ENCODE peak calls at places on chromosomes 6 and 20, in eight cellular contexts. One of them, this sample, is unnamed.

GRCh38 chr6:157224178-157224956 is 99.0 kb downstream of the TMEM242 start:
- DNase-seq in WERI-Rb-1: no peak
- DNase-seq in right atrium auricular region: peak; percentile 44
- DNase-seq in left ventricle myocardium inferior: no peak
- DNase-seq in heart right ventricle: no peak
- DNase-seq in H9: no peak
- DNase-seq in pancreas: no peak
- DNase-seq in ascending aorta: no peak
- DNase-seq in this sample: no peak

GRCh38 chr6:13484138-13484708 is 3.2 kb downstream of the GFOD1 start:
- DNase-seq in WERI-Rb-1: no peak
- DNase-seq in right atrium auricular region: no peak
- DNase-seq in left ventricle myocardium inferior: no peak
- DNase-seq in heart right ventricle: no peak
- DNase-seq in H9: no peak
- DNase-seq in pancreas: no peak
- DNase-seq in ascending aorta: no peak
- DNase-seq in this sample: peak; percentile 52

GRCh38 chr20:49572857-49573256 is 4.9 kb upstream of the PTGIS start:
- DNase-seq in WERI-Rb-1: no peak
- DNase-seq in right atrium auricular region: peak; percentile 57
- DNase-seq in left ventricle myocardium inferior: no peak
- DNase-seq in heart right ventricle: no peak
- DNase-seq in H9: peak; percentile 71
- DNase-seq in pancreas: no peak
- DNase-seq in ascending aorta: no peak
- DNase-seq in this sample: no peak

GRCh38 chr6:14270925-14271791 is 153.6 kb downstream of the CD83 start:
- DNase-seq in WERI-Rb-1: no peak
- DNase-seq in right atrium auricular region: no peak
- DNase-seq in left ventricle myocardium inferior: no peak
- DNase-seq in heart right ventricle: no peak
- DNase-seq in H9: no peak
- DNase-seq in pancreas: no peak
- DNase-seq in ascending aorta: peak; percentile 17
- DNase-seq in this sample: peak; percentile 81

GRCh38 chr6:124742971-124743370 is 219.3 kb upstream of the RNF217 start:
- DNase-seq in WERI-Rb-1: no peak
- DNase-seq in right atrium auricular region: no peak
- DNase-seq in left ventricle myocardium inferior: no peak
- DNase-seq in heart right ventricle: no peak
- DNase-seq in H9: no peak
- DNase-seq in pancreas: no peak
- DNase-seq in ascending aorta: no peak
- DNase-seq in this sample: no peak

GRCh38 chr20:4401601-4402000 is 320.1 kb upstream of the PRND start:
- DNase-seq in WERI-Rb-1: no peak
- DNase-seq in right atrium auricular region: no peak
- DNase-seq in left ventricle myocardium inferior: no peak
- DNase-seq in heart right ventricle: no peak
- DNase-seq in H9: no peak
- DNase-seq in pancreas: no peak
- DNase-seq in ascending aorta: no peak
- DNase-seq in this sample: no peak

GRCh38 chr6:168363302-168363701 is 43.7 kb upstream of the DACT2 start:
- DNase-seq in WERI-Rb-1: no peak
- DNase-seq in right atrium auricular region: no peak
- DNase-seq in left ventricle myocardium inferior: no peak
- DNase-seq in heart right ventricle: no peak
- DNase-seq in H9: no peak
- DNase-seq in pancreas: no peak
- DNase-seq in ascending aorta: no peak
- DNase-seq in this sample: no peak

GRCh38 chr20:316316-317068 is 8.9 kb upstream of the SOX12 start:
- DNase-seq in WERI-Rb-1: peak; percentile 73
- DNase-seq in right atrium auricular region: no peak
- DNase-seq in left ventricle myocardium inferior: no peak
- DNase-seq in heart right ventricle: no peak
- DNase-seq in H9: no peak
- DNase-seq in pancreas: peak; percentile 6
- DNase-seq in ascending aorta: no peak
- DNase-seq in this sample: no peak

GRCh38 chr6:83838727-83839126 is 14.4 kb upstream of the RIPPLY2 start:
- DNase-seq in WERI-Rb-1: no peak
- DNase-seq in right atrium auricular region: no peak
- DNase-seq in left ventricle myocardium inferior: no peak
- DNase-seq in heart right ventricle: no peak
- DNase-seq in H9: no peak
- DNase-seq in pancreas: no peak
- DNase-seq in ascending aorta: no peak
- DNase-seq in this sample: no peak

GRCh38 chr6:45423901-45424627 is 46.3 kb upstream of the SUPT3H start:
- DNase-seq in WERI-Rb-1: no peak
- DNase-seq in right atrium auricular region: no peak
- DNase-seq in left ventricle myocardium inferior: peak; percentile 22
- DNase-seq in heart right ventricle: peak; percentile 30
- DNase-seq in H9: peak; percentile 48
- DNase-seq in pancreas: peak; percentile 67
- DNase-seq in ascending aorta: no peak
- DNase-seq in this sample: no peak

GRCh38 chr6:103893082-103893481 is 966.6 kb downstream of the HACE1 start:
- DNase-seq in WERI-Rb-1: no peak
- DNase-seq in right atrium auricular region: no peak
- DNase-seq in left ventricle myocardium inferior: no peak
- DNase-seq in heart right ventricle: no peak
- DNase-seq in H9: no peak
- DNase-seq in pancreas: no peak
- DNase-seq in ascending aorta: no peak
- DNase-seq in this sample: no peak

GRCh38 chr6:16665992-16666391 is 95.3 kb downstream of the ATXN1 start:
- DNase-seq in WERI-Rb-1: no peak
- DNase-seq in right atrium auricular region: no peak
- DNase-seq in left ventricle myocardium inferior: no peak
- DNase-seq in heart right ventricle: no peak
- DNase-seq in H9: no peak
- DNase-seq in pancreas: no peak
- DNase-seq in ascending aorta: no peak
- DNase-seq in this sample: no peak

GRCh38 chr6:27911953-27912446 is at the start of gene OR2B2:
- DNase-seq in WERI-Rb-1: no peak
- DNase-seq in right atrium auricular region: no peak
- DNase-seq in left ventricle myocardium inferior: no peak
- DNase-seq in heart right ventricle: no peak
- DNase-seq in H9: no peak
- DNase-seq in pancreas: no peak
- DNase-seq in ascending aorta: no peak
- DNase-seq in this sample: no peak

GRCh38 chr6:27902335-27903314 is 9.6 kb downstream of the OR2B2 start:
- DNase-seq in WERI-Rb-1: peak; percentile 35
- DNase-seq in right atrium auricular region: peak; percentile 93
- DNase-seq in left ventricle myocardium inferior: peak; percentile 77
- DNase-seq in heart right ventricle: peak; percentile 76
- DNase-seq in H9: peak; percentile 78
- DNase-seq in pancreas: peak; percentile 88
- DNase-seq in ascending aorta: no peak
- DNase-seq in this sample: peak; percentile 88

GRCh38 chr6:27908017-27908416 is 4.2 kb downstream of the OR2B2 start:
- DNase-seq in WERI-Rb-1: no peak
- DNase-seq in right atrium auricular region: no peak
- DNase-seq in left ventricle myocardium inferior: no peak
- DNase-seq in heart right ventricle: no peak
- DNase-seq in H9: no peak
- DNase-seq in pancreas: no peak
- DNase-seq in ascending aorta: no peak
- DNase-seq in this sample: no peak
- H3K27me3 ChIP-seq in WERI-Rb-1: no peaks in the 10 kb centered on the region
- H3K27me3 ChIP-seq in right atrium auricular region: no peaks in the 10 kb centered on the region
- H3K27me3 ChIP-seq in left ventricle myocardium inferior: peaks cover 15% of the 10 kb centered on the region
- H3K27me3 ChIP-seq in heart right ventricle: no peaks in the 10 kb centered on the region
- H3K27me3 ChIP-seq in H9: no peaks in the 10 kb centered on the region
- H3K27me3 ChIP-seq in pancreas: no peaks in the 10 kb centered on the region
- H3K27me3 ChIP-seq in ascending aorta: no peaks in the 10 kb centered on the region
- H3K27me3 ChIP-seq in this sample: no peaks in the 10 kb centered on the region

GRCh38 chr6:10411131-10411914 is 3.6 kb downstream of the TFAP2A start:
- DNase-seq in WERI-Rb-1: no peak
- DNase-seq in right atrium auricular region: no peak
- DNase-seq in left ventricle myocardium inferior: no peak
- DNase-seq in heart right ventricle: no peak
- DNase-seq in H9: peak; percentile 55
- DNase-seq in pancreas: no peak
- DNase-seq in ascending aorta: no peak
- DNase-seq in this sample: no peak
- H3K27me3 ChIP-seq in WERI-Rb-1: peaks cover 57% of the 10 kb centered on the region
- H3K27me3 ChIP-seq in right atrium auricular region: peaks cover 56% of the 10 kb centered on the region
- H3K27me3 ChIP-seq in left ventricle myocardium inferior: peaks cover 100% of the 10 kb centered on the region
- H3K27me3 ChIP-seq in heart right ventricle: peaks cover 95% of the 10 kb centered on the region
- H3K27me3 ChIP-seq in H9: peaks cover 81% of the 10 kb centered on the region
- H3K27me3 ChIP-seq in pancreas: peaks cover 7% of the 10 kb centered on the region
- H3K27me3 ChIP-seq in ascending aorta: peaks cover 22% of the 10 kb centered on the region
- H3K27me3 ChIP-seq in this sample: peaks cover 49% of the 10 kb centered on the region

DNA sequence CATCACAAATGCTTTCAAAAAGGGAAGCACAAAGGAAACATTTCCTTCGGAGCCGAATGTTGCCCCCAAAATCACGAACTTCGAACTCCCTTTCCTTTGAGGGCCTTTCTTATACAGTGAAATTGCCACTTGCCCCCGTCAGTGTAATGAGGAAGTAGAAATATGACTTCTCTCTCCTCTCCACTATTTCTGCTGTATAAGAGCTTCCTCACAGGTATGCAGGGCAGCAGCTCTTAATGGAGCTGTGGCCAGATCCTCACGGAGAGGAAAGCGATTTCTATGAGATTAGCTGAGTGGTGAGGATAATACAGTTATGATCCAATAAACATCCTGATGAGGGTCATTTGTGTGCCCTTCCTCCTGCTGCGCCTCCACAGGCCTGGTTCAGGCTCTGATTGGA is 10.8 kb upstream of the CPNE5 start:
- DNase-seq in WERI-Rb-1: no peak
- DNase-seq in right atrium auricular region: no peak
- DNase-seq in left ventricle myocardium inferior: no peak
- DNase-seq in heart right ventricle: no peak
- DNase-seq in H9: no peak
- DNase-seq in pancreas: no peak
- DNase-seq in ascending aorta: no peak
- DNase-seq in this sample: no peak
- H3K27me3 ChIP-seq in WERI-Rb-1: no peaks in the 10 kb centered on the region
- H3K27me3 ChIP-seq in right atrium auricular region: no peaks in the 10 kb centered on the region
- H3K27me3 ChIP-seq in left ventricle myocardium inferior: no peaks in the 10 kb centered on the region
- H3K27me3 ChIP-seq in heart right ventricle: no peaks in the 10 kb centered on the region
- H3K27me3 ChIP-seq in H9: no peaks in the 10 kb centered on the region
- H3K27me3 ChIP-seq in pancreas: no peaks in the 10 kb centered on the region
- H3K27me3 ChIP-seq in ascending aorta: no peaks in the 10 kb centered on the region
- H3K27me3 ChIP-seq in this sample: no peaks in the 10 kb centered on the region

GRCh38 chr6:158665332-158665731 is 15.5 kb downstream of the SYTL3 start:
- DNase-seq in WERI-Rb-1: no peak
- DNase-seq in right atrium auricular region: peak; percentile 28
- DNase-seq in left ventricle myocardium inferior: no peak
- DNase-seq in heart right ventricle: no peak
- DNase-seq in H9: no peak
- DNase-seq in pancreas: no peak
- DNase-seq in ascending aorta: no peak
- DNase-seq in this sample: no peak

GRCh38 chr6:158669145-158670035 is 19.5 kb downstream of the SYTL3 start:
- DNase-seq in WERI-Rb-1: no peak
- DNase-seq in right atrium auricular region: peak; percentile 44
- DNase-seq in left ventricle myocardium inferior: no peak
- DNase-seq in heart right ventricle: no peak
- DNase-seq in H9: no peak
- DNase-seq in pancreas: no peak
- DNase-seq in ascending aorta: no peak
- DNase-seq in this sample: no peak

GRCh38 chr6:158668707-158669103 is 18.9 kb downstream of the SYTL3 start:
- DNase-seq in WERI-Rb-1: no peak
- DNase-seq in right atrium auricular region: peak; percentile 46
- DNase-seq in left ventricle myocardium inferior: no peak
- DNase-seq in heart right ventricle: no peak
- DNase-seq in H9: no peak
- DNase-seq in pancreas: no peak
- DNase-seq in ascending aorta: no peak
- DNase-seq in this sample: no peak

GRCh38 chr6:158667360-158667981 is 17.6 kb downstream of the SYTL3 start:
- DNase-seq in WERI-Rb-1: no peak
- DNase-seq in right atrium auricular region: peak; percentile 44
- DNase-seq in left ventricle myocardium inferior: no peak
- DNase-seq in heart right ventricle: no peak
- DNase-seq in H9: no peak
- DNase-seq in pancreas: no peak
- DNase-seq in ascending aorta: no peak
- DNase-seq in this sample: no peak

DNA sequence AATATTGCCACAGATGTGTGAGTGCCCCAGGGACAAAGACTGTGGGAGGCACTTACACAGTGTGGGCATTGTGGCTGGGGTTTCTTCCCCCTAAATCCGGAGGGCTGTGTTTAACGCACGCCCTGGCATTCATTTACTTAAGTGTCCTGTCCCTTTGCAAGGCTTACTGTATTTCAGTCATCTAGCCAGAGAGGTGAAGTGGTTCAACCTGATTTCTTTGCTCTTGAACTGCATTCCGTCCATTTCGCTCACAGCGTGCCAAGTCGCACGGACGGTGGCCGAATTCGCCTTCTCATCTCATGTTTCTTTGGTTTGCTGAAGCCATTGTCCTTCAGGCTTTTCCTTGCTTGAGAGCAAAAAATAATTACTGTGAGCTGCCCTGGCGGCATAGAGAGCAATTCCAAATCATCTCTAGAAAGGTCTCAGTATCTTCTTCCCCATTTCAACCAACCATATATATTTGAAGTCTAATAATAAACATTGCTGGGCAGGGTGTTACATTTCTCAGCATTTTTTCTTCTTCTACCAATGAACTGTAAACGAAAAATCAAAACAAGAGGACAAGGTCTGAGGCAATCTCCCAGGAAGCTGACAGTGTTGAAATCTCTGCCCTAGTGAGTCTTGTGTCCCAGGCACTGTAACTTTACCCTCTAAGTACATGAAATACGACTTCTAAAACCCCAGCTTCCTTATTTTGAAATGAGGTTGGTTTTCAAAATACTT is 16.9 kb downstream of the SYTL3 start:
- DNase-seq in WERI-Rb-1: no peak
- DNase-seq in right atrium auricular region: peak; percentile 53
- DNase-seq in left ventricle myocardium inferior: no peak
- DNase-seq in heart right ventricle: no peak
- DNase-seq in H9: no peak
- DNase-seq in pancreas: no peak
- DNase-seq in ascending aorta: no peak
- DNase-seq in this sample: no peak
- H3K27me3 ChIP-seq in WERI-Rb-1: no peaks in the 10 kb centered on the region
- H3K27me3 ChIP-seq in right atrium auricular region: no peaks in the 10 kb centered on the region
- H3K27me3 ChIP-seq in left ventricle myocardium inferior: no peaks in the 10 kb centered on the region
- H3K27me3 ChIP-seq in heart right ventricle: no peaks in the 10 kb centered on the region
- H3K27me3 ChIP-seq in H9: no peaks in the 10 kb centered on the region
- H3K27me3 ChIP-seq in pancreas: no peaks in the 10 kb centered on the region
- H3K27me3 ChIP-seq in ascending aorta: no peaks in the 10 kb centered on the region
- H3K27me3 ChIP-seq in this sample: no peaks in the 10 kb centered on the region